ENCODE peak calls at places on chromosomes 5 and 9, in six cellular contexts. T is transverse colon; E is astrocyte; G is GM23338; F is CD8-positive, alpha-beta T cell; Z is gastrocnemius medialis. D is an unnamed sample.
A peak's percentile ranks its signal among the peaks of the same experiment; 100 is the strongest.

GRCh38 chr5:162837161-162837560 is 600.2 kb upstream of the CCNG1 start:
- DNase-seq in T (no peak), E (no peak), G (no peak), F (no peak), Z (no peak), D (no peak)

GRCh38 chr9:125431741-125432271 is 170.2 kb downstream of the GAPVD1 start:
- DNase-seq in T (no peak), E (no peak), G (no peak), F (no peak), Z (no peak), D (no peak)

GRCh38 chr5:144710620-144711019 is 539.9 kb downstream of the KCTD16 start:
- DNase-seq in T (no peak), E (no peak), G (no peak), F (no peak), Z (no peak), D (no peak)

GRCh38 chr5:5398046-5398445 is 24.4 kb upstream of the ICE1 start:
- DNase-seq in T (no peak), E (no peak), G (no peak), F (no peak), Z (no peak), D (no peak)

GRCh38 chr9:22208846-22209585 is 199.9 kb upstream of the CDKN2B start:
- DNase-seq in T (no peak), E (peak; percentile 80), G (no peak), F (no peak), Z (no peak), D (no peak)

GRCh38 chr9:129597355-129598088 is 23.4 kb downstream of the C9orf50 start:
- DNase-seq in T (peak; percentile 62), E (peak; percentile 52), G (peak; percentile 79), F (no peak), Z (no peak), D (no peak)

GRCh38 chr5:29942089-29942488 is 1251.4 kb upstream of the CDH6 start:
- DNase-seq in T (no peak), E (no peak), G (no peak), F (no peak), Z (no peak), D (no peak)

GRCh38 chr5:128913551-128913950 is 51.7 kb upstream of the SLC27A6 start:
- DNase-seq in T (no peak), E (no peak), G (no peak), F (no peak), Z (no peak), D (no peak)

GRCh38 chr9:120978987-120979386 is 52.4 kb upstream of the TRAF1 start:
- DNase-seq in T (no peak), E (no peak), G (no peak), F (no peak), Z (no peak), D (no peak)

GRCh38 chr5:60836131-60836530 is 7.9 kb downstream of the ELOVL7 start:
- DNase-seq in T (no peak), E (no peak), G (peak; percentile 69), F (no peak), Z (no peak), D (no peak)

GRCh38 chr9:107782381-107782780 is 292.8 kb upstream of the KLF4 start:
- DNase-seq in T (no peak), E (peak; percentile 29), G (no peak), F (no peak), Z (no peak), D (no peak)

GRCh38 chr9:88076286-88077070 is 61.8 kb downstream of the SPATA31C2 start:
- DNase-seq in T (peak; percentile 91), E (peak; percentile 85), G (peak; percentile 73), F (peak; percentile 7), Z (peak; percentile 5), D (no peak)

GRCh38 chr5:102850503-102850902 is 95.4 kb downstream of the PAM start:
- DNase-seq in T (no peak), E (no peak), G (peak; percentile 11), F (no peak), Z (no peak), D (no peak)

GRCh38 chr5:43773032-43773830 is 170.3 kb downstream of the NNT start:
- DNase-seq in T (no peak), E (peak; percentile 76), G (peak; percentile 49), F (no peak), Z (no peak), D (no peak)

GRCh38 chr5:79800979-79801827 is 111.6 kb downstream of the CMYA5 start:
- DNase-seq in T (no peak), E (no peak), G (peak; percentile 16), F (no peak), Z (no peak), D (no peak)

GRCh38 chr9:79572891-79573696 is 1.3 kb downstream of the TLE4 start:
- DNase-seq in T (peak; percentile 53), E (no peak), G (peak; percentile 47), F (peak; percentile 47), Z (peak; percentile 31), D (no peak)

GRCh38 chr9:73125651-73126050 is 26.0 kb upstream of the ANXA1 start:
- DNase-seq in T (no peak), E (no peak), G (no peak), F (no peak), Z (no peak), D (no peak)

GRCh38 chr9:16202913-16203734 is 650.3 kb downstream of the CCDC171 start:
- DNase-seq in T (no peak), E (peak; percentile 97), G (no peak), F (no peak), Z (no peak), D (no peak)

GRCh38 chr9:79889325-79889724 is 317.6 kb downstream of the TLE4 start:
- DNase-seq in T (no peak), E (no peak), G (no peak), F (no peak), Z (no peak), D (no peak)

GRCh38 chr9:96136992-96137665 is 164.8 kb downstream of the HSD17B3 start:
- DNase-seq in T (peak; percentile 80), E (peak; percentile 41), G (peak; percentile 42), F (no peak), Z (peak; percentile 12), D (no peak)

GRCh38 chr9:134028575-134029247 is 3.4 kb downstream of the BRD3OS start:
- DNase-seq in T (no peak), E (no peak), G (peak; percentile 19), F (no peak), Z (no peak), D (no peak)

GRCh38 chr5:68214472-68215207 is 916 bp upstream of the PIK3R1 start:
- DNase-seq in T (no peak), E (no peak), G (peak; percentile 59), F (no peak), Z (no peak), D (no peak)

GRCh38 chr9:811101-811531 is 30.4 kb upstream of the DMRT1 start:
- DNase-seq in T (peak; percentile 37), E (peak; percentile 30), G (no peak), F (no peak), Z (peak; percentile 6), D (no peak)

GRCh38 chr5:134139891-134140469 is 25.5 kb downstream of the TCF7 start:
- DNase-seq in T (no peak), E (no peak), G (no peak), F (no peak), Z (no peak), D (no peak)

GRCh38 chr9:99855467-99856176 is 33.9 kb downstream of the NR4A3 start:
- DNase-seq in T (no peak), E (no peak), G (peak; percentile 56), F (no peak), Z (no peak), D (no peak)

GRCh38 chr5:72167257-72167656 is 60.0 kb downstream of the MAP1B start:
- DNase-seq in T (no peak), E (no peak), G (no peak), F (no peak), Z (no peak), D (no peak)
- H3K4me1 ChIP-seq in T (no peaks in the 10 kb centered on the region), E (peaks cover 22% of the 10 kb centered on the region), G (peaks cover 56% of the 10 kb centered on the region), F (no peaks in the 10 kb centered on the region), Z (no peaks in the 10 kb centered on the region), D (no peaks in the 10 kb centered on the region)

DNA sequence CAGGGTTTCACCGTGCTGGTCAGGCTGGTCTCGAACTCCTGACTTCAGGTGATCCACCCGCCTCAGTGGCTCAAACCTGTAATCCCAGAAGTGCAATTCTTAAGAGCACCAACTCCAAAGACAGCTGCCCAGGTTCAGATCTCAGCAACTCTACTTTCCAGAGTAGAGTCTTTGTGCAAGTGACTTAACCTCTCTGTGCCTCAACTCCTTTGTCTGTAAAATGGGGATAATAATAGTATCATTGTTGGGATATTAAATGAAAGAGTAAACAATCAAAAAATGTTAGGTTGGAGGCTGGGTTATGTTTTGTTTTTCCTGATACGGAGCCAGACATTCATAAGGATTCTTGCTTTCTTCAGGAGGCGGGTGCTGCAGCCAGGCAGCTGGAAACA is 45.0 kb downstream of the FOXI1 start:
- DNase-seq in T (no peak), E (no peak), G (no peak), F (no peak), Z (no peak), D (no peak)
- H3K36me3 ChIP-seq in T (no peaks in the 10 kb centered on the region), E (no peaks in the 10 kb centered on the region), G (no peaks in the 10 kb centered on the region), F (no peaks in the 10 kb centered on the region), Z (no peaks in the 10 kb centered on the region), D (no peaks in the 10 kb centered on the region)

GRCh38 chr5:16866220-16866619 is 69.9 kb downstream of the MYO10 start:
- DNase-seq in T (no peak), E (no peak), G (no peak), F (no peak), Z (no peak), D (no peak)

GRCh38 chr5:16867585-16867953 is 68.5 kb downstream of the MYO10 start:
- DNase-seq in T (no peak), E (no peak), G (no peak), F (no peak), Z (no peak), D (no peak)

GRCh38 chr5:16864566-16864965 is 71.5 kb downstream of the MYO10 start:
- DNase-seq in T (no peak), E (peak; percentile 37), G (no peak), F (no peak), Z (no peak), D (no peak)

GRCh38 chr5:16869821-16870796 is 66.0 kb downstream of the MYO10 start:
- DNase-seq in T (no peak), E (peak; percentile 71), G (no peak), F (no peak), Z (no peak), D (no peak)

GRCh38 chr5:16866795-16867584 is 69.1 kb downstream of the MYO10 start:
- DNase-seq in T (peak; percentile 36), E (peak; percentile 70), G (peak; percentile 54), F (no peak), Z (no peak), D (no peak)
- H3K4me1 ChIP-seq in T (peaks cover 8% of the 10 kb centered on the region), E (peaks cover 34% of the 10 kb centered on the region), G (peaks cover 61% of the 10 kb centered on the region), F (no peaks in the 10 kb centered on the region), Z (no peaks in the 10 kb centered on the region), D (peaks cover 85% of the 10 kb centered on the region)

GRCh38 chr5:178583279-178583678 is 6.9 kb downstream of the COL23A1 start:
- DNase-seq in T (no peak), E (no peak), G (no peak), F (no peak), Z (no peak), D (no peak)

GRCh38 chr5:178581621-178582020 is 8.6 kb downstream of the COL23A1 start:
- DNase-seq in T (no peak), E (no peak), G (no peak), F (no peak), Z (no peak), D (no peak)

GRCh38 chr5:178582291-178582690 is 7.9 kb downstream of the COL23A1 start:
- DNase-seq in T (no peak), E (no peak), G (no peak), F (no peak), Z (no peak), D (no peak)

GRCh38 chr5:178577944-178578343 is 12.2 kb downstream of the COL23A1 start:
- DNase-seq in T (no peak), E (no peak), G (no peak), F (no peak), Z (no peak), D (no peak)

GRCh38 chr5:178580556-178580955 is 9.6 kb downstream of the COL23A1 start:
- DNase-seq in T (no peak), E (no peak), G (no peak), F (no peak), Z (no peak), D (no peak)
- H3K36me3 ChIP-seq in T (no peaks in the 10 kb centered on the region), E (no peaks in the 10 kb centered on the region), G (no peaks in the 10 kb centered on the region), F (no peaks in the 10 kb centered on the region), Z (no peaks in the 10 kb centered on the region), D (no peaks in the 10 kb centered on the region)